ENCODE peak calls at places on chromosome 3, in six cellular contexts. One of them, this sample, is unnamed.
A peak's percentile ranks its signal among the peaks of the same experiment; 100 is the strongest.

GRCh38 chr3:153190923-153191322 is 28.9 kb downstream of the RAP2B start:
- DNase-seq in BE2C: no peak
- DNase-seq in OCI-LY7: no peak
- DNase-seq in uterus: no peak
- DNase-seq in endodermal cell: no peak
- DNase-seq in sigmoid colon: no peak
- DNase-seq in this sample: no peak

GRCh38 chr3:44894485-44894884 is 20.1 kb downstream of the TGM4 start:
- DNase-seq in BE2C: no peak
- DNase-seq in sigmoid colon: no peak
- DNase-seq in OCI-LY7: no peak
- DNase-seq in endodermal cell: peak; percentile 89
- DNase-seq in uterus: no peak
- DNase-seq in this sample: no peak

GRCh38 chr3:42545284-42545900 is 36.4 kb downstream of the SEC22C start:
- DNase-seq in uterus: no peak
- DNase-seq in BE2C: no peak
- DNase-seq in sigmoid colon: peak; percentile 41
- DNase-seq in endodermal cell: no peak
- DNase-seq in OCI-LY7: no peak
- DNase-seq in this sample: no peak

GRCh38 chr3:55935241-55935640 is 448.1 kb upstream of the WNT5A start:
- DNase-seq in uterus: no peak
- DNase-seq in BE2C: no peak
- DNase-seq in endodermal cell: no peak
- DNase-seq in OCI-LY7: no peak
- DNase-seq in sigmoid colon: no peak
- DNase-seq in this sample: no peak

GRCh38 chr3:63763156-63763555 is 55.9 kb upstream of the C3orf49 start:
- DNase-seq in OCI-LY7: no peak
- DNase-seq in BE2C: no peak
- DNase-seq in uterus: no peak
- DNase-seq in sigmoid colon: no peak
- DNase-seq in endodermal cell: no peak
- DNase-seq in this sample: no peak

GRCh38 chr3:152050782-152051405 is 177.5 kb downstream of the SUCNR1 start:
- DNase-seq in OCI-LY7: no peak
- DNase-seq in endodermal cell: no peak
- DNase-seq in sigmoid colon: no peak
- DNase-seq in BE2C: no peak
- DNase-seq in uterus: no peak
- DNase-seq in this sample: no peak

GRCh38 chr3:88000853-88001252 is 58.0 kb downstream of the CGGBP1 start:
- DNase-seq in BE2C: peak; percentile 24
- DNase-seq in endodermal cell: peak; percentile 83
- DNase-seq in uterus: no peak
- DNase-seq in OCI-LY7: peak; percentile 33
- DNase-seq in sigmoid colon: no peak
- DNase-seq in this sample: no peak

GRCh38 chr3:196072313-196072712 is 9.6 kb downstream of the TFRC start:
- DNase-seq in BE2C: no peak
- DNase-seq in sigmoid colon: no peak
- DNase-seq in uterus: no peak
- DNase-seq in endodermal cell: no peak
- DNase-seq in OCI-LY7: no peak
- DNase-seq in this sample: no peak

GRCh38 chr3:24184528-24185176 is 239.6 kb downstream of the NR1D2 start:
- DNase-seq in endodermal cell: no peak
- DNase-seq in uterus: no peak
- DNase-seq in OCI-LY7: no peak
- DNase-seq in BE2C: no peak
- DNase-seq in sigmoid colon: no peak
- DNase-seq in this sample: no peak

GRCh38 chr3:57820479-57820878 is 64.4 kb downstream of the SLMAP start:
- DNase-seq in OCI-LY7: no peak
- DNase-seq in endodermal cell: peak; percentile 66
- DNase-seq in BE2C: peak; percentile 6
- DNase-seq in sigmoid colon: no peak
- DNase-seq in uterus: no peak
- DNase-seq in this sample: no peak

GRCh38 chr3:45647148-45647619 is 42.0 kb upstream of the SACM1L start:
- DNase-seq in endodermal cell: no peak
- DNase-seq in sigmoid colon: no peak
- DNase-seq in uterus: no peak
- DNase-seq in BE2C: no peak
- DNase-seq in OCI-LY7: no peak
- DNase-seq in this sample: no peak

GRCh38 chr3:88408097-88408496 is 258.3 kb downstream of the C3orf38 start:
- DNase-seq in sigmoid colon: no peak
- DNase-seq in BE2C: no peak
- DNase-seq in OCI-LY7: no peak
- DNase-seq in endodermal cell: no peak
- DNase-seq in uterus: no peak
- DNase-seq in this sample: no peak

GRCh38 chr3:42205800-42206514 is 60.0 kb downstream of the CCK start:
- DNase-seq in OCI-LY7: no peak
- DNase-seq in endodermal cell: no peak
- DNase-seq in sigmoid colon: peak; percentile 14
- DNase-seq in uterus: no peak
- DNase-seq in BE2C: no peak
- DNase-seq in this sample: no peak

GRCh38 chr3:69309810-69310209 is 76.1 kb downstream of the FRMD4B start:
- DNase-seq in OCI-LY7: no peak
- DNase-seq in endodermal cell: peak; percentile 61
- DNase-seq in BE2C: no peak
- DNase-seq in sigmoid colon: no peak
- DNase-seq in uterus: no peak
- DNase-seq in this sample: no peak

GRCh38 chr3:53890726-53891499 is 746 bp downstream of the SELENOK start:
- DNase-seq in endodermal cell: peak; percentile 65
- DNase-seq in BE2C: peak; percentile 9
- DNase-seq in uterus: peak; percentile 21
- DNase-seq in sigmoid colon: no peak
- DNase-seq in OCI-LY7: peak; percentile 55
- DNase-seq in this sample: no peak

DNA sequence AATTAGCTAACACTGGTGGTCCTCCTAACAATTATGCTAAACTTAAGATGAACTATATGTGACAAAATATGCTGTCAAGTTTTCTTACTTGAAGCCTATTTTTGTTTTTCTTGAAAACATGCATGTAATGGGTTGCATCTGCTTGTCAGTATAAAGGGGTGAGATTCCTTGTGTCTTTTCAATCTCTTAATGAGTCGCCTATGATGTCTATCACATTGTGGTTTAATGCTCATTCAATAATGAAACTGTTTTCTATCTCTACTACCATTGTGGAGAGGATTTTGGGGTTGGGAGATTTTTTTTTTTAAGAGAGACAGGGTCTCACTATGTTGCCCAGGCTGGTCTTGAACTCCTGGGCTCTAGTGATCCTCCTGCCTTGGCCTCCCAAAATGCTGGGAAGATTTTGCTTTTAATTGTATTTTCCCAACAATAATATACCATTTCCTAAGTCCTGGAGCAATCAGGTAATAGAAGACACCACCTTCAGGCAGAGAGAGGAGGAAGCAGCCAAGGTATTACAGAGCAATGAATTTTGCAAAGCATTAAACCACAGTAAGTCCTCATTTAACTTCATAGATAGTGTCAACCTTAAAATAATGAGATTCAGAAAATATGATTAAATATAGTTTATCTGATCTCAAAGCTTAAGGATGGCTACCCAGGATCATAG is 17.4 kb upstream of the TRMT10C start:
- DNase-seq in sigmoid colon: no peak
- DNase-seq in BE2C: no peak
- DNase-seq in uterus: no peak
- DNase-seq in OCI-LY7: no peak
- DNase-seq in endodermal cell: no peak
- DNase-seq in this sample: no peak
- TF ChIP-seq CTCF in sigmoid colon: no peak
- TF ChIP-seq CTCF in BE2C: peak; percentile 21
- TF ChIP-seq CTCF in uterus: no peak
- TF ChIP-seq CTCF in OCI-LY7: no peak
- TF ChIP-seq CTCF in endodermal cell: peak; percentile 70
- TF ChIP-seq CTCF in this sample: no peak

GRCh38 chr3:115552007-115552406 is 71.3 kb upstream of the GAP43 start:
- DNase-seq in endodermal cell: no peak
- DNase-seq in sigmoid colon: no peak
- DNase-seq in uterus: no peak
- DNase-seq in OCI-LY7: no peak
- DNase-seq in BE2C: no peak
- DNase-seq in this sample: no peak
- TF ChIP-seq CTCF in endodermal cell: no peak
- TF ChIP-seq CTCF in sigmoid colon: no peak
- TF ChIP-seq CTCF in uterus: no peak
- TF ChIP-seq CTCF in OCI-LY7: no peak
- TF ChIP-seq CTCF in BE2C: no peak
- TF ChIP-seq CTCF in this sample: no peak

GRCh38 chr3:51679777-51680176 is 8.7 kb downstream of the TEX264 start:
- DNase-seq in endodermal cell: no peak
- DNase-seq in uterus: no peak
- DNase-seq in sigmoid colon: no peak
- DNase-seq in OCI-LY7: peak; percentile 18
- DNase-seq in BE2C: no peak
- DNase-seq in this sample: no peak
- TF ChIP-seq CTCF in endodermal cell: no peak
- TF ChIP-seq CTCF in uterus: no peak
- TF ChIP-seq CTCF in sigmoid colon: no peak
- TF ChIP-seq CTCF in OCI-LY7: no peak
- TF ChIP-seq CTCF in BE2C: no peak
- TF ChIP-seq CTCF in this sample: no peak

GRCh38 chr3:4284865-4285264 is 18.3 kb upstream of the SETMAR start:
- DNase-seq in BE2C: no peak
- DNase-seq in endodermal cell: no peak
- DNase-seq in uterus: no peak
- DNase-seq in OCI-LY7: no peak
- DNase-seq in sigmoid colon: no peak
- DNase-seq in this sample: no peak

GRCh38 chr3:4292301-4292700 is 10.9 kb upstream of the SETMAR start:
- DNase-seq in endodermal cell: no peak
- DNase-seq in uterus: no peak
- DNase-seq in sigmoid colon: no peak
- DNase-seq in BE2C: no peak
- DNase-seq in OCI-LY7: no peak
- DNase-seq in this sample: no peak

GRCh38 chr3:4289044-4289443 is 14.1 kb upstream of the SETMAR start:
- DNase-seq in sigmoid colon: no peak
- DNase-seq in endodermal cell: peak; percentile 58
- DNase-seq in uterus: no peak
- DNase-seq in BE2C: no peak
- DNase-seq in OCI-LY7: no peak
- DNase-seq in this sample: no peak

DNA sequence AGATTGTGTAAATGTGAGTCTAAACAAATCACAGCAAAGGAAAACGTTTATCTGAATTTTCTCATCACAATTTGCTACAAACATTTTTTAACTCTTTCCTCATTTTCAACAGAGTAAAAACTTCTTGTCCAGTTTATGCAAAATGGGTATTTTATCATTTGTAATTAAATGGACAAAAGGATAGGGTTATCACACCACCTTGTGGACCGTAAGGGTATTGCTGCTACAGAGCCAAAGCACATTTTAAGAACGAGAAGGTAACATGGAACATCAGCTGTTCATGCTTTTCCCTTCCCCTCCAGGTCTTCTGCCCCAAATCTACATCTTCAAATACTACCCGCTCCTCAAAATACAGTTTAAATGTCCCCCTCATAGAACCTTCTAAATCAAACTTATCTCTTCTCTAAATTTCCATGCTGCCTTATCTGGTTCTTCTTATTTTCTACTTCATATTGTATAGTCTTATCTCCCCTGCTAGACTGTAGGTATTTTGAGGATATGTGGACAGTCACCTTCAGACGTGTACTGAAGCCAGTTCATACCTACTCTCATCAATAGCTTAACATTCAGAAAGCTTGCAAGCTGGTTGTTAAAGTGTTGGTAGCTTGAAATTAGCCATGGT is 12.8 kb upstream of the SETMAR start:
- DNase-seq in sigmoid colon: no peak
- DNase-seq in uterus: no peak
- DNase-seq in OCI-LY7: peak; percentile 43
- DNase-seq in BE2C: no peak
- DNase-seq in endodermal cell: peak; percentile 58
- DNase-seq in this sample: no peak
- TF ChIP-seq CTCF in sigmoid colon: peak; percentile 90
- TF ChIP-seq CTCF in uterus: peak; percentile 93
- TF ChIP-seq CTCF in OCI-LY7: peak; percentile 93
- TF ChIP-seq CTCF in BE2C: peak; percentile 79
- TF ChIP-seq CTCF in endodermal cell: peak; percentile 94
- TF ChIP-seq CTCF in this sample: peak; percentile 97

DNA sequence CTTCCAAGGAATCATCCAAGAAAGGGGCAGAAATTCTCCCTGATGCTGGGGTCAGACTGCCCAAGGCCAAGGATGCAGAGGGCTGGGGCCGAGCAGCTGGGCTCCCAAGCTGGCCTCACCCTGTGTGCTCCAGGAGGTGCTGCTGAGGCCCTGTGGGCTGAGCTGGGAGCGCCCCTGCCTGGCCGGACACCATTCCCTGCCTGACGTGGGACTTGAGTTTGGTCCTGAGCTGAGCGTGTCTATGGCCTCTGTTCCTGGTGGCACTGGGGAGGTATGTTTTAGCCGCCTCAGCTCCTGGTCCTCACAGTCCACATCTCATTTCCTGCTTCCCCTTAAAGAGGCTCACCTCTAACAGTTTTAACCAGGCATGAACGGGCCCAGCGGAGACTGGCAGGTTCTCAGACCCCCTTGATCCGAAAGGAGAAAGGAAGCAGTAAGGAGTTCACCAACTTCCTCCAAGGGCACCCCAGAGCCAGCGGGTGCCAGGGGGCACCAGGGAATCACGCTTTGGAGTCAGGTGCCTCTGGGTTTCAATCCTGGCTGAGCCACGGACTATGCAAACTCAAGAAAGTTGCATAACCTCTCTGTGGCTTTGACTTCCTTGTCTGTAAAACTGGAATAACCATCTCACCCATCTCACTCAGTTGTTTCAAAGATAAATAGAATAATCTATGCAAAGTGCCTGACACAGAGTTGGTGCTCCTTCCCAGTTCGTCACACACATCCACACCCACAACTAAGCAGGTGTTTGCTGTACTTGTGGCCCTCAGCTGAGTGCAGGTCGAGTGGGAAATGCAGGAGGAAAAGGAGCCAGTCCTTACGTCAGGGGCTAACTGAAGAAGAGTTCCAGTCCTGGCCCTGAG is 48.6 kb downstream of the SLC12A8 start:
- DNase-seq in OCI-LY7: peak; percentile 27
- DNase-seq in sigmoid colon: no peak
- DNase-seq in endodermal cell: peak; percentile 89
- DNase-seq in BE2C: no peak
- DNase-seq in uterus: no peak
- DNase-seq in this sample: peak; percentile 75
- TF ChIP-seq CTCF in OCI-LY7: peak; percentile 51
- TF ChIP-seq CTCF in sigmoid colon: no peak
- TF ChIP-seq CTCF in endodermal cell: peak; percentile 72
- TF ChIP-seq CTCF in BE2C: peak; percentile 24
- TF ChIP-seq CTCF in uterus: no peak
- TF ChIP-seq CTCF in this sample: peak; percentile 19